ENCODE peak calls at places on chromosomes 2 and 18, in six cellular contexts. C is left ventricle myocardium inferior, F is psoas muscle, S is OCI-LY7, A is upper lobe of right lung, Z is mammary epithelial cell. Q is an unnamed sample.

GRCh38 chr2:43399515-43400245 is 173.3 kb upstream of the ZFP36L2 start:
- DNase-seq in F (no peak), Z (no peak), C (no peak), A (no peak), S (no peak), Q (no peak)

GRCh38 chr2:136135924-136136906 is 18.3 kb upstream of the CXCR4 start:
- DNase-seq in A (no peak), F (no peak), S (peak), C (no peak), Z (no peak), Q (no peak)

GRCh38 chr18:72086421-72086820 is 457.7 kb downstream of the CBLN2 start:
- DNase-seq in S (peak), F (no peak), Z (no peak), C (no peak), A (no peak), Q (no peak)

GRCh38 chr2:96916156-96917007 is 46.5 kb upstream of the SEMA4C start:
- DNase-seq in S (no peak), A (no peak), F (no peak), C (no peak), Z (no peak), Q (no peak)

GRCh38 chr2:74206180-74206688 is 7.8 kb downstream of the MTHFD2 start:
- DNase-seq in C (no peak), S (no peak), F (no peak), Z (no peak), A (no peak), Q (no peak)

GRCh38 chr2:88585969-88586368 is 41.3 kb downstream of the EIF2AK3 start:
- DNase-seq in Z (no peak), A (no peak), S (no peak), F (no peak), C (no peak), Q (no peak)

GRCh38 chr18:24799720-24800119 is 339.3 kb downstream of the HRH4 start:
- DNase-seq in F (no peak), A (no peak), S (no peak), Z (no peak), C (no peak), Q (no peak)

GRCh38 chr2:7097353-7097895 is 180.2 kb downstream of the RNF144A start:
- DNase-seq in F (peak), C (peak), Z (peak), A (peak), S (peak), Q (peak)

GRCh38 chr2:74009577-74009976 is 24.9 kb downstream of the TET3 start:
- DNase-seq in A (no peak), C (no peak), Z (no peak), F (no peak), S (no peak), Q (no peak)

GRCh38 chr18:61991201-61991600 is 98.4 kb upstream of the RNF152 start:
- DNase-seq in C (no peak), F (no peak), Z (peak), S (no peak), A (no peak), Q (no peak)

GRCh38 chr2:43136862-43137261 is 89.5 kb downstream of the ZFP36L2 start:
- DNase-seq in C (no peak), S (peak), F (no peak), Z (no peak), A (no peak), Q (no peak)

GRCh38 chr2:84177733-84178132 is 281.3 kb downstream of the SUCLG1 start:
- DNase-seq in S (no peak), C (no peak), Z (no peak), F (no peak), A (no peak), Q (no peak)

GRCh38 chr2:1997976-1998375 is 253.7 kb upstream of the PXDN start:
- DNase-seq in A (no peak), Z (no peak), S (no peak), F (no peak), C (no peak), Q (no peak)

GRCh38 chr2:240579771-240580614 is 6.5 kb upstream of the CAPN10 start:
- DNase-seq in S (peak), C (no peak), A (peak), F (peak), Z (peak), Q (peak)

GRCh38 chr2:119697290-119698013 is 18.5 kb downstream of the TMEM177 start:
- DNase-seq in C (no peak), Z (no peak), A (no peak), F (no peak), S (peak), Q (no peak)

GRCh38 chr2:232316382-232317190 is 62.0 kb upstream of the ALPP start:
- DNase-seq in S (no peak), C (no peak), Z (no peak), A (no peak), F (no peak), Q (peak)

GRCh38 chr2:11406492-11407381 is 59.2 kb downstream of the E2F6 start:
- DNase-seq in S (no peak), C (no peak), Z (peak), A (no peak), F (peak), Q (no peak)

GRCh38 chr18:54267688-54268087 is 1.6 kb upstream of the POLI start:
- DNase-seq in S (no peak), A (no peak), C (no peak), F (no peak), Z (no peak), Q (no peak)

GRCh38 chr2:152598975-152599724 is 118.1 kb downstream of the PRPF40A start:
- DNase-seq in C (no peak), Z (peak), A (no peak), F (no peak), S (no peak), Q (no peak)

GRCh38 chr2:160409480-160409879 is 84.1 kb downstream of the RBMS1 start:
- DNase-seq in Z (no peak), S (no peak), A (no peak), F (no peak), C (no peak), Q (no peak)
- H3K27ac ChIP-seq in Z (no peak), S (no peak), A (peak), F (peak), C (peak), Q (peak)

GRCh38 chr2:201983174-201983573 is 50.5 kb upstream of the FZD7 start:
- DNase-seq in C (no peak), F (no peak), S (no peak), A (no peak), Z (no peak), Q (no peak)
- H3K27ac ChIP-seq in C (no peak), F (no peak), S (no peak), A (no peak), Z (no peak), Q (no peak)

DNA sequence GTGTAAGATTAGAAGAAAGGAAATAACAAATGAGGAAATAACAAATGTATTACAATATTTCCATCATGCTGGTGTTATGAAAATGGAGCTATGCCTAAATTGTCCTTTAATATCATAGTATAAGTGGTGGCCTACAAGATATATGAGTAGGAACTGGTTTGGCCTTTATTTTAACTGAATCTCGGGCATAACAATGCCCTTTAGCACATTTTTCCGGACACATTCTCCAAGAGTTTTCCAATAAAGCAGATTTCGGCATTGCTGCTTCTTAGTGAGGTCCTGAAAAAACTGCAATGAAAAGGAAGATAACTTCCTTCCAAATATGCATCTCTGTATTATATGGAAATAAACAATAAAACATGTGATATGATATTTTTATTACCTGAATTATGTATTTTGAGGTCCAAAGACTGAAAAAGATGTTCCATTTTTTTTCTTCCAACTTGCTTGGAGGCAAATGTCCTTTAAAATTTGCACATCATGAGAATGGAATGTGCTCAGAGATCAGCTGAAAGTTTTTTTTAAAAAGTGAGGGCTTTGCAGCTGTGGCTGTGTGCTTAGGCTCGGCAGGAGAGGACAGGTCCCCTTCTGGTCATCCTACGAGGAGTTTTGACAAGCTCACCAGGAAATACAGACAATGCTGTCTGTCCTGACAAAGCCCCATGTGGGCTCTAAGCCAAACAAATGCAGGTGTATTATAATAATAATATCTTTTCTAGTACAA is 132.3 kb upstream of the RND3 start:
- DNase-seq in F (peak), Z (peak), C (no peak), S (no peak), A (no peak), Q (no peak)
- H3K27ac ChIP-seq in F (peak), Z (peak), C (peak), S (no peak), A (no peak), Q (peak)

GRCh38 chr2:62431512-62431911 is 74.5 kb downstream of the TMEM17 start:
- DNase-seq in S (no peak), C (no peak), Z (no peak), F (no peak), A (no peak), Q (no peak)

GRCh38 chr2:62430146-62430545 is 75.8 kb downstream of the TMEM17 start:
- DNase-seq in Z (no peak), A (no peak), C (no peak), F (no peak), S (no peak), Q (no peak)

GRCh38 chr2:62435720-62436119 is 70.3 kb downstream of the TMEM17 start:
- DNase-seq in A (no peak), C (no peak), Z (no peak), S (peak), F (no peak), Q (no peak)

GRCh38 chr2:62427146-62427545 is 78.8 kb downstream of the TMEM17 start:
- DNase-seq in C (no peak), S (no peak), Z (no peak), A (no peak), F (no peak), Q (no peak)

GRCh38 chr2:62432407-62432806 is 73.6 kb downstream of the TMEM17 start:
- DNase-seq in S (no peak), Z (no peak), A (no peak), F (no peak), C (no peak), Q (no peak)
- H3K27ac ChIP-seq in S (no peak), Z (no peak), A (no peak), F (no peak), C (no peak), Q (no peak)

DNA sequence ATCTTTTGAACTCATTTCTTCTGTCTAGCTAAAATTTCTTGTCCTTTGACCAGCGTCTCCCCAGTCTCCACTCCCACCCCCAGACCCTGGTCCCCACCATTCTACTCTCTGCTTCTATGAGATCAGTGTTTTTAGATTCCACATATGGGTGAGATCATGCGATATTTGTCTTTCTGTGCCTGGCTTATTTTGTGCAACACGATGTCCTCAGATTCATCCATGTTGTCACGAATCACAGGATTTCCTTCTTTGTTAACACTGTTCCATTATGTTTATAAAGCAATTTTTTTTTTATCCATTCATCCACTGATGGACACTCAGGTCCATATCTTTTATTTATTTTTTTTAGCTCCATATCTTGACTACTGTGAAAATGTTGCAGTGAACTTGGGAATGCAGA is 16.0 kb upstream of the ACYP2 start:
- DNase-seq in A (no peak), S (no peak), C (no peak), F (no peak), Z (no peak), Q (no peak)
- H3K27ac ChIP-seq in A (no peak), S (peak), C (no peak), F (no peak), Z (no peak), Q (no peak)

DNA sequence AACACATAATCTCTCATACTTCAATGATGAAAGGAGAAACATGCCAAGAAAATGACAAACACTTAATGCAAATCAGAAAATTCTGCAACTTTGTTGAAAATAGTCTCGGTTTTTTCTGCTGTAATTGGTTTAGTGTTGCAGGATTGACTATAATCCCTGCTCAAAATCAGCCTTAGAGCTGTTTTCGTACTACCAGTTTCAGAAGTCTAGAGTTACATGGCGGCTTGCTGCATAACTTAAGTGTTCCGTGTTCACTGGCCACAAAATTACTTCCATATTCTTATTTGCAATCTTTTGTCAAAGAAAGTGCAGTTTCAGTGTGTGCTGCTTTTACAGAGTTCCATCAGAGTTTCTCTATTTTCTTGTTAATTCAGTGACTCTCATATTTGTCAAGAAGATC is 48.9 kb upstream of the ITGAV start:
- DNase-seq in S (no peak), Z (no peak), F (no peak), A (no peak), C (no peak), Q (no peak)
- H3K27ac ChIP-seq in S (no peak), Z (no peak), F (no peak), A (no peak), C (no peak), Q (no peak)

DNA sequence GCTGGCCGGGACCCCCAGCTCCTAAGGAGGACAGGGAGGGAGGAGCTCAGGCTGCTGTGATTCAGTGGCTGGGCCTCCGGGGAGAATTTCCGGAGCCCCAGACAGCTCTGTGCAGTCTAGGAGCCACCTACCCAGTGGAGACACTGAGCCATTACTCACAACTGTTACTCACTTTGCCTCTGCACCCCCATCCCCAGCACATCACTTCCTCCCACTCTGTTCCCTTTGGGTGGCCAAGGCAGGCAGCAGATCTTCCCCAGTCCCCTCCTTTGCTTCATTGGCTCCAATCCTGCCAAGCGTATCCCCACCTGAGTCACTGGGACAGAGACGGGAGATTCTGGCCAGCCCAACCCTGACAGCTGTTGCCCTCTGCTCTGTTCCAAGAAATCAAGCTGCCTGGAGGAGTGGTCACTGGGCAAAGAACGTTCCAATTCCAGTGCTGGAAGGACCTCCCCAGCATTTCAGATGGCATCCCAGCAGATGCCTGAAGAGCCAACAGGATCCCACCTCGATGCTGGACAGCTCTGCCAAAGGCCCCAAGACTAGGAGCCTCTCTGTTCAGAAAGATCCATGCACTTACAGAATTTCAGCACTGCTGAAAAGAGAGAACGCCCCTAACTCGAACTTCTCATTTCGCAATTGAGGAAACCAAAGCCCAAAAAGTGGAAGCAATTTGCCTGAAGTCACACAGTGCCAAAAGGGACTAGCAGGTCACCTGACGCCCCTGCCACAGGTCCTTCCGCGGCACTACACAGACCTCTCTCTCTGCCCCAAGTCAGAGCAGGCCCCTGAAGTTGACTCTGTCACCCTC is 68.3 kb downstream of the TNS1 start:
- DNase-seq in F (peak), A (no peak), S (no peak), Z (peak), C (peak), Q (peak)
- H3K27ac ChIP-seq in F (peak), A (peak), S (no peak), Z (no peak), C (peak), Q (peak)

GRCh38 chr18:23378470-23378764 is 74.7 kb upstream of the RIOK3 start:
- DNase-seq in A (no peak), S (no peak), C (no peak), Z (peak), F (no peak), Q (no peak)
- H3K27ac ChIP-seq in A (peak), S (no peak), C (peak), Z (peak), F (no peak), Q (no peak)

GRCh38 chr2:227665189-227665940 is 1.2 kb upstream of the SCYGR5 start:
- DNase-seq in F (no peak), Z (no peak), A (no peak), S (no peak), C (no peak), Q (no peak)

GRCh38 chr2:227674485-227674884 is 7.9 kb downstream of the SCYGR5 start:
- DNase-seq in Z (no peak), S (no peak), A (no peak), F (no peak), C (no peak), Q (no peak)

DNA sequence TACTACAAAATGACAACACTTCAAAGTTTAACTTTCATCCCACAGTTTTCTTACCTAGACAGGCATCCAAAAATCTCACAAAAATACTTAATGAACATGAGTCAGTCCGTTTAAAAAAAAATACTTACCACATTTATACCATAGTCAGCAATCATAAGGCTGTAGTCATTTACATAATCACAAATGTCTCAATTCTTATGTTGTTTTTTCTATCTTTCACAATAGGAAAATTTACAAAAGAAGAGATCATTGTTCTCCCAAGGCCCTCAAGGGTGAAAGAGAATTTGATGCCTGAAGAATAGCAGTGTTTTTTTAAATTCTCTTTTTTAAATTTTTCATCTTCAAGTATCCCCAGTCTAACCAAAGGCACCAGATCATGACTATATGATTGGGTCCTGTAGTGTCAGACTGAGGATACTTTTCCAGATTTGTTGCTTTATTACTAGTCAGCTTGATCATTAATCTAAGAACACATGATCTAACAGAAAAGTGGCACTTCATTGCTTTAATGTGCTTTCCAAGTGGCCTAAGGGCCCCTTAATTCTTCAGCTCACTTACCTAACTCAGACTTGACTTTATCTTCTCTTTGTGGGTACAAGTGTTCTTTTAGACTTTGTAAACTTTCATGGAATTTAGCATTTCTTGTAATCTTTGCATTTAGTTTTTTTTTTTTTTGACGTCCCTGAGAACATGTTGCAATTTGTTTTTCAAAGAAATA is 4.7 kb downstream of the SCYGR5 start:
- DNase-seq in S (no peak), C (no peak), Z (no peak), A (no peak), F (no peak), Q (no peak)
- H3K27ac ChIP-seq in S (no peak), C (no peak), Z (no peak), A (no peak), F (no peak), Q (no peak)

Q was measured in heart left ventricle.